ENCODE peak calls at places on chromosomes 11 and 22, in five cellular contexts. One of them, this sample, is unnamed.

GRCh38 chr11:4626207-4627105 is 10.8 kb upstream of the OR51D1 start:
- DNase-seq in pancreas: no peak
- DNase-seq in mesendoderm: peak; percentile 81
- DNase-seq in fibroblast of lung: peak; percentile 41
- DNase-seq in aorta: no peak
- DNase-seq in this sample: peak; percentile 70

GRCh38 chr11:64723117-64723906 is at the start of gene NRXN2:
- DNase-seq in fibroblast of lung: peak; percentile 68
- DNase-seq in mesendoderm: peak; percentile 88
- DNase-seq in aorta: peak; percentile 95
- DNase-seq in pancreas: peak; percentile 71
- DNase-seq in this sample: peak; percentile 83

GRCh38 chr11:76030286-76030685 is 176.0 kb downstream of the WNT11 start:
- DNase-seq in pancreas: no peak
- DNase-seq in aorta: no peak
- DNase-seq in mesendoderm: peak; percentile 47
- DNase-seq in fibroblast of lung: peak; percentile 96
- DNase-seq in this sample: no peak

GRCh38 chr11:1699771-1700170 is 2.8 kb downstream of the KRTAP5-6 start:
- DNase-seq in mesendoderm: no peak
- DNase-seq in fibroblast of lung: no peak
- DNase-seq in aorta: no peak
- DNase-seq in pancreas: no peak
- DNase-seq in this sample: no peak

GRCh38 chr11:76638267-76639197 is 32.0 kb downstream of the LRRC32 start:
- DNase-seq in fibroblast of lung: no peak
- DNase-seq in pancreas: no peak
- DNase-seq in aorta: peak; percentile 45
- DNase-seq in mesendoderm: no peak
- DNase-seq in this sample: no peak

GRCh38 chr11:66867425-66868040 is 10.7 kb downstream of the LRFN4 start:
- DNase-seq in aorta: no peak
- DNase-seq in mesendoderm: peak; percentile 50
- DNase-seq in pancreas: no peak
- DNase-seq in fibroblast of lung: no peak
- DNase-seq in this sample: no peak

GRCh38 chr11:121257289-121257688 is 35.3 kb upstream of the SC5D start:
- DNase-seq in mesendoderm: no peak
- DNase-seq in fibroblast of lung: no peak
- DNase-seq in pancreas: no peak
- DNase-seq in aorta: no peak
- DNase-seq in this sample: no peak

GRCh38 chr11:114340311-114341131 is 44.3 kb downstream of the NNMT start:
- DNase-seq in pancreas: no peak
- DNase-seq in fibroblast of lung: peak; percentile 74
- DNase-seq in aorta: peak; percentile 80
- DNase-seq in mesendoderm: peak; percentile 88
- DNase-seq in this sample: peak; percentile 37

GRCh38 chr11:3808846-3809623 is 675 bp downstream of the PGAP2 start:
- DNase-seq in mesendoderm: peak; percentile 83
- DNase-seq in fibroblast of lung: peak; percentile 43
- DNase-seq in aorta: peak; percentile 1
- DNase-seq in pancreas: peak; percentile 41
- DNase-seq in this sample: peak; percentile 77

GRCh38 chr11:65903068-65903481 is 2.9 kb upstream of the FOSL1 start:
- DNase-seq in pancreas: no peak
- DNase-seq in mesendoderm: peak; percentile 96
- DNase-seq in fibroblast of lung: peak; percentile 90
- DNase-seq in aorta: no peak
- DNase-seq in this sample: no peak

GRCh38 chr11:102807921-102808320 is 10.0 kb upstream of the MMP1 start:
- DNase-seq in fibroblast of lung: peak; percentile 43
- DNase-seq in mesendoderm: peak; percentile 92
- DNase-seq in aorta: peak; percentile 66
- DNase-seq in pancreas: no peak
- DNase-seq in this sample: no peak

GRCh38 chr11:125947419-125948277 is 1.8 kb downstream of the VSIG10L2 start:
- DNase-seq in aorta: no peak
- DNase-seq in pancreas: no peak
- DNase-seq in mesendoderm: no peak
- DNase-seq in fibroblast of lung: no peak
- DNase-seq in this sample: no peak

GRCh38 chr11:48138222-48138621 is 78.4 kb upstream of the OR4B1 start:
- DNase-seq in mesendoderm: no peak
- DNase-seq in aorta: no peak
- DNase-seq in pancreas: no peak
- DNase-seq in fibroblast of lung: no peak
- DNase-seq in this sample: no peak

GRCh38 chr11:117663389-117663788 is 133.6 kb downstream of the DSCAML1 start:
- DNase-seq in pancreas: no peak
- DNase-seq in mesendoderm: no peak
- DNase-seq in aorta: no peak
- DNase-seq in fibroblast of lung: no peak
- DNase-seq in this sample: peak; percentile 58

GRCh38 chr11:60265373-60266214 is 14.9 kb upstream of the MS4A4A start:
- DNase-seq in pancreas: no peak
- DNase-seq in aorta: no peak
- DNase-seq in fibroblast of lung: peak; percentile 5
- DNase-seq in mesendoderm: peak; percentile 62
- DNase-seq in this sample: no peak

GRCh38 chr22:28799125-28799833 is 1.1 kb downstream of the XBP1 start:
- DNase-seq in pancreas: no peak
- DNase-seq in fibroblast of lung: peak; percentile 88
- DNase-seq in mesendoderm: peak; percentile 74
- DNase-seq in aorta: no peak
- DNase-seq in this sample: peak; percentile 40

GRCh38 chr11:24855951-24856350 is 359.1 kb downstream of the LUZP2 start:
- DNase-seq in fibroblast of lung: no peak
- DNase-seq in pancreas: no peak
- DNase-seq in aorta: no peak
- DNase-seq in mesendoderm: no peak
- DNase-seq in this sample: no peak

GRCh38 chr11:36817336-36817965 is 219.4 kb upstream of the RAG2 start:
- DNase-seq in fibroblast of lung: no peak
- DNase-seq in pancreas: no peak
- DNase-seq in aorta: no peak
- DNase-seq in mesendoderm: peak; percentile 48
- DNase-seq in this sample: no peak

GRCh38 chr22:35154937-35155387 is 89.0 kb downstream of the ISX start:
- DNase-seq in mesendoderm: peak; percentile 95
- DNase-seq in aorta: no peak
- DNase-seq in fibroblast of lung: peak; percentile 36
- DNase-seq in pancreas: peak; percentile 20
- DNase-seq in this sample: peak; percentile 26

GRCh38 chr22:29703595-29704195 is 16.1 kb upstream of the CABP7 start:
- DNase-seq in fibroblast of lung: no peak
- DNase-seq in pancreas: no peak
- DNase-seq in aorta: no peak
- DNase-seq in mesendoderm: no peak
- DNase-seq in this sample: no peak

GRCh38 chr11:69962152-69962551 is 116.0 kb upstream of the ANO1 start:
- DNase-seq in mesendoderm: peak; percentile 51
- DNase-seq in aorta: no peak
- DNase-seq in pancreas: no peak
- DNase-seq in fibroblast of lung: peak; percentile 70
- DNase-seq in this sample: no peak

GRCh38 chr11:59255281-59255680 is 42.6 kb upstream of the MPEG1 start:
- DNase-seq in aorta: no peak
- DNase-seq in mesendoderm: peak; percentile 64
- DNase-seq in fibroblast of lung: no peak
- DNase-seq in pancreas: no peak
- DNase-seq in this sample: no peak

GRCh38 chr11:8871283-8871775 is 39.7 kb upstream of the AKIP1 start:
- DNase-seq in aorta: no peak
- DNase-seq in mesendoderm: peak; percentile 90
- DNase-seq in pancreas: peak; percentile 64
- DNase-seq in fibroblast of lung: peak; percentile 93
- DNase-seq in this sample: peak; percentile 68

GRCh38 chr11:130314749-130315285 is at the start of gene ZBTB44:
- DNase-seq in pancreas: peak; percentile 94
- DNase-seq in fibroblast of lung: peak; percentile 79
- DNase-seq in aorta: peak; percentile 98
- DNase-seq in mesendoderm: peak; percentile 94
- DNase-seq in this sample: peak; percentile 94

GRCh38 chr11:124586247-124586860 is 16.6 kb downstream of the OR8A1 start:
- DNase-seq in mesendoderm: peak; percentile 66
- DNase-seq in fibroblast of lung: peak; percentile 32
- DNase-seq in aorta: peak; percentile 80
- DNase-seq in pancreas: no peak
- DNase-seq in this sample: peak; percentile 64

GRCh38 chr11:84430661-84431060 is 1144.5 kb upstream of the CCDC90B start:
- DNase-seq in pancreas: no peak
- DNase-seq in mesendoderm: peak; percentile 69
- DNase-seq in aorta: no peak
- DNase-seq in fibroblast of lung: no peak
- DNase-seq in this sample: peak; percentile 61

GRCh38 chr22:25998118-25998775 is 171.0 kb upstream of the SEZ6L start:
- DNase-seq in pancreas: no peak
- DNase-seq in aorta: no peak
- DNase-seq in fibroblast of lung: no peak
- DNase-seq in mesendoderm: no peak
- DNase-seq in this sample: no peak

GRCh38 chr11:111483431-111483830 is 28.8 kb downstream of the BTG4 start:
- DNase-seq in pancreas: no peak
- DNase-seq in mesendoderm: no peak
- DNase-seq in fibroblast of lung: no peak
- DNase-seq in aorta: no peak
- DNase-seq in this sample: no peak

GRCh38 chr11:96627379-96627778 is 237.6 kb downstream of the JRKL start:
- DNase-seq in pancreas: no peak
- DNase-seq in mesendoderm: no peak
- DNase-seq in aorta: no peak
- DNase-seq in fibroblast of lung: no peak
- DNase-seq in this sample: no peak

GRCh38 chr11:2471048-2471803 is 26.4 kb downstream of the KCNQ1 start:
- DNase-seq in fibroblast of lung: no peak
- DNase-seq in mesendoderm: no peak
- DNase-seq in pancreas: peak; percentile 8
- DNase-seq in aorta: no peak
- DNase-seq in this sample: no peak

GRCh38 chr22:24951942-24952836 is at the start of gene KIAA1671:
- DNase-seq in aorta: peak; percentile 94
- DNase-seq in pancreas: peak; percentile 83
- DNase-seq in mesendoderm: peak; percentile 98
- DNase-seq in fibroblast of lung: peak; percentile 48
- DNase-seq in this sample: peak; percentile 90

GRCh38 chr11:31874631-31875191 is 63.6 kb upstream of the PAX6 start:
- DNase-seq in pancreas: no peak
- DNase-seq in aorta: no peak
- DNase-seq in fibroblast of lung: no peak
- DNase-seq in mesendoderm: peak; percentile 34
- DNase-seq in this sample: no peak
- H3K27ac ChIP-seq in pancreas: no peak overlapping the region
- H3K27ac ChIP-seq in aorta: no peak overlapping the region
- H3K27ac ChIP-seq in fibroblast of lung: no peak overlapping the region
- H3K27ac ChIP-seq in mesendoderm: no peak overlapping the region
- H3K27ac ChIP-seq in this sample: no peak overlapping the region

DNA sequence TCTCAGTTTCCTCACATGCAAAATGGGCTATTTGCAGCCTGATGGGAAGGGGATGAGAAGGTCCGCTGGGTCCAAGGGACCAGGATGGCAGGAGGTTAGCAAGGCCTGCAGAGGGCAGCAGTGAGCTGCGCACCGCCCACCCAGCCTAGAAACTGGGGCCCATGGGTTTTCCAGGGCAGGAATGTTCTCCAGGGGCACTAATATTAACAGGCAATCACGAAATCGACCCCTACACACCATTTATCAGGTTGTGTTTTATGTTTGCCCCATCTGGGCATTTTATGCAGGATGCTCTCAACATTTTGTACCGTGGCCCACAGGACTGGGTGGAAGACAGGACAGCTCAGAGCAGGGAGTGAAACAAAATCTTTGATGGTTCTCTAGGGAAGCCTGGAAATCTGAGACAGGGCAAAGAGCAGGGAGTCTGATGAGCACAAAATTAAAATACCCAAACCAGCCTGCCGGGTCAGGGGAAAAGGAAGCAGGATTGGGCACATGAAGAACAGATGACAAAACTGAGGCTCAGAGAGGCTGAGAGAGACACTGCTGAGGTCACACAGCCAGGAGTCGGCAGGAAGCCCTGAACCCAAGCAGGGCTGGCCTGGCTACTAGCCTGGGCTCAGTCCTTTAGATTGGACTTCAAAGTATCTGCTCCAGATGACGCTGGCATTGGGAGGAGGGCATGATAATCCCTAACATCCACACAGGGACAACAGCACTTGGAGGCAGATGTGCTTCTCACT is 1.6 kb upstream of the BCR start:
- DNase-seq in mesendoderm: peak; percentile 70
- DNase-seq in fibroblast of lung: peak; percentile 26
- DNase-seq in aorta: peak; percentile 91
- DNase-seq in pancreas: peak; percentile 53
- DNase-seq in this sample: peak; percentile 72
- H3K4me3 ChIP-seq in mesendoderm: no peak overlapping the region
- H3K4me3 ChIP-seq in fibroblast of lung: no peak overlapping the region
- H3K4me3 ChIP-seq in aorta: no peak overlapping the region
- H3K4me3 ChIP-seq in pancreas: no peak overlapping the region
- H3K4me3 ChIP-seq in this sample: no peak overlapping the region

GRCh38 chr11:91792779-91793262 is 431.8 kb upstream of the FAT3 start:
- DNase-seq in pancreas: no peak
- DNase-seq in mesendoderm: peak; percentile 70
- DNase-seq in fibroblast of lung: no peak
- DNase-seq in aorta: no peak
- DNase-seq in this sample: no peak
- H3K27ac ChIP-seq in pancreas: no peak overlapping the region
- H3K27ac ChIP-seq in mesendoderm: peak overlapping the region; percentile 16
- H3K27ac ChIP-seq in fibroblast of lung: no peak overlapping the region
- H3K27ac ChIP-seq in aorta: no peak overlapping the region
- H3K27ac ChIP-seq in this sample: no peak overlapping the region

GRCh38 chr22:49824936-49825335 is 2.7 kb downstream of the BRD1 start:
- DNase-seq in fibroblast of lung: no peak
- DNase-seq in aorta: no peak
- DNase-seq in mesendoderm: no peak
- DNase-seq in pancreas: no peak
- DNase-seq in this sample: no peak
- H3K4me3 ChIP-seq in fibroblast of lung: peak overlapping the region; percentile 49
- H3K4me3 ChIP-seq in aorta: no peak overlapping the region
- H3K4me3 ChIP-seq in mesendoderm: no peak overlapping the region
- H3K4me3 ChIP-seq in pancreas: no peak overlapping the region
- H3K4me3 ChIP-seq in this sample: no peak overlapping the region

DNA sequence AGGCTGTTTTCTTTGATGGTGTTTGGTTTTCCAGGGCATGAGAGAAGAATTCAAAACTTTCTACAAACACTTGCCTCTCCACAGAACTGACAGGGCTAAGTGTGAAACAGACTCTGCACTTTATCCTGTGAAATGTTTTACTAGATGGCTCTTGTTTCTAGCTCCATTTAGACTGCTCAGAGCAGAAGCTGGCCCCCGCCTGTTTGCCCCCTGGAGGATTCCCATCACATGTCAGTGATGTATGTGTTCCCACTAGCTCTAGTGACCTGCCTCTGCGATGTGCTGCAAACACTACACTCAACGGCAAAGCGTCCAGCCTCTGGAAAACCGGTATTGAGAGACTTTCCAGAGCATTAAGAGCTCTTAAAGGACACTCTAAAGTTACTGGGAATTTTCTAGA is 41.4 kb upstream of the PCF11 start:
- DNase-seq in fibroblast of lung: peak; percentile 3
- DNase-seq in pancreas: no peak
- DNase-seq in mesendoderm: peak; percentile 19
- DNase-seq in aorta: no peak
- DNase-seq in this sample: peak; percentile 54
- H3K27ac ChIP-seq in fibroblast of lung: no peak overlapping the region
- H3K27ac ChIP-seq in pancreas: no peak overlapping the region
- H3K27ac ChIP-seq in mesendoderm: no peak overlapping the region
- H3K27ac ChIP-seq in aorta: no peak overlapping the region
- H3K27ac ChIP-seq in this sample: peak overlapping the region; percentile 42

This sample was measured in thyroid gland.